ENCODE peak calls at places on chromosome 12, in six cellular contexts. D is cardiac fibroblast, R is fibroblast of the aortic adventitia, F is HL-60, X is fibroblast of villous mesenchyme, A is AG10803. E is an unnamed sample.

GRCh38 chr12:132807295-132808222 is 21.1 kb downstream of the GOLGA3 start:
- DNase-seq in X (no peak), A (no peak), F (no peak), R (no peak), D (no peak), E (no peak)

GRCh38 chr12:12467701-12468218 is 94.9 kb downstream of the DUSP16 start:
- DNase-seq in D (no peak), F (peak), A (no peak), X (no peak), R (no peak), E (peak)

GRCh38 chr12:7310070-7310469 is 6.2 kb downstream of the ACSM4 start:
- DNase-seq in A (no peak), D (no peak), F (no peak), R (no peak), X (no peak), E (no peak)

GRCh38 chr12:98645572-98646067 is 530 bp downstream of the APAF1 start:
- DNase-seq in R (peak), X (peak), D (peak), F (no peak), A (no peak), E (no peak)

GRCh38 chr12:2957816-2958431 is 1.3 kb upstream of the TEAD4 start:
- DNase-seq in X (peak), R (no peak), F (no peak), D (no peak), A (no peak), E (no peak)

GRCh38 chr12:8012910-8013309 is 19.6 kb upstream of the FOXJ2 start:
- DNase-seq in F (no peak), A (peak), X (no peak), D (no peak), R (no peak), E (no peak)

GRCh38 chr12:31355747-31356107 is 29.8 kb upstream of the SINHCAF start:
- DNase-seq in R (no peak), D (no peak), F (no peak), A (no peak), X (no peak), E (no peak)

GRCh38 chr12:851343-851742 is 98.2 kb downstream of the RAD52 start:
- DNase-seq in R (peak), D (peak), A (peak), X (peak), F (no peak), E (no peak)

GRCh38 chr12:28035483-28035882 is 63.0 kb upstream of the PTHLH start:
- DNase-seq in A (peak), D (peak), F (no peak), X (peak), R (peak), E (no peak)

GRCh38 chr12:92603741-92604432 is 98.9 kb upstream of the PLEKHG7 start:
- DNase-seq in F (no peak), R (peak), A (no peak), D (no peak), X (no peak), E (no peak)

GRCh38 chr12:66066071-66066928 is 64.2 kb downstream of the LLPH start:
- DNase-seq in F (no peak), X (peak), R (peak), A (peak), D (peak), E (peak)

GRCh38 chr12:28872654-28873268 is 276.3 kb upstream of the FAR2 start:
- DNase-seq in F (peak), D (peak), X (peak), R (peak), A (peak), E (peak)

GRCh38 chr12:33634544-33634943 is 194.9 kb upstream of the SYT10 start:
- DNase-seq in R (no peak), D (no peak), F (no peak), A (no peak), X (no peak), E (no peak)

GRCh38 chr12:109666068-109666467 is 47.6 kb upstream of the FAM222A start:
- DNase-seq in D (no peak), A (no peak), R (no peak), F (no peak), X (no peak), E (no peak)

GRCh38 chr12:45305904-45306303 is 90.0 kb downstream of the ANO6 start:
- DNase-seq in D (no peak), A (peak), X (peak), R (peak), F (no peak), E (no peak)

GRCh38 chr12:45303955-45304354 is 88.1 kb downstream of the ANO6 start:
- DNase-seq in A (peak), D (peak), R (no peak), X (no peak), F (no peak), E (no peak)

GRCh38 chr12:45309826-45310626 is 94.1 kb downstream of the ANO6 start:
- DNase-seq in F (no peak), D (peak), A (peak), X (no peak), R (peak), E (peak)

GRCh38 chr12:45302621-45303020 is 86.7 kb downstream of the ANO6 start:
- DNase-seq in R (peak), F (no peak), A (peak), X (no peak), D (no peak), E (no peak)

GRCh38 chr12:45304514-45305178 is 88.8 kb downstream of the ANO6 start:
- DNase-seq in A (no peak), D (peak), F (no peak), X (no peak), R (peak), E (no peak)
- H3K4me3 ChIP-seq in A (no peak), D (no peak), F (no peak), X (no peak), R (no peak), E (no peak)

GRCh38 chr12:17148706-17149105 is 542.7 kb upstream of the LMO3 start:
- DNase-seq in R (no peak), D (no peak), X (no peak), A (no peak), F (no peak), E (no peak)
- TF ChIP-seq CTCF in R (no peak), D (no peak), X (no peak), A (no peak), F (no peak), E (no peak)

DNA sequence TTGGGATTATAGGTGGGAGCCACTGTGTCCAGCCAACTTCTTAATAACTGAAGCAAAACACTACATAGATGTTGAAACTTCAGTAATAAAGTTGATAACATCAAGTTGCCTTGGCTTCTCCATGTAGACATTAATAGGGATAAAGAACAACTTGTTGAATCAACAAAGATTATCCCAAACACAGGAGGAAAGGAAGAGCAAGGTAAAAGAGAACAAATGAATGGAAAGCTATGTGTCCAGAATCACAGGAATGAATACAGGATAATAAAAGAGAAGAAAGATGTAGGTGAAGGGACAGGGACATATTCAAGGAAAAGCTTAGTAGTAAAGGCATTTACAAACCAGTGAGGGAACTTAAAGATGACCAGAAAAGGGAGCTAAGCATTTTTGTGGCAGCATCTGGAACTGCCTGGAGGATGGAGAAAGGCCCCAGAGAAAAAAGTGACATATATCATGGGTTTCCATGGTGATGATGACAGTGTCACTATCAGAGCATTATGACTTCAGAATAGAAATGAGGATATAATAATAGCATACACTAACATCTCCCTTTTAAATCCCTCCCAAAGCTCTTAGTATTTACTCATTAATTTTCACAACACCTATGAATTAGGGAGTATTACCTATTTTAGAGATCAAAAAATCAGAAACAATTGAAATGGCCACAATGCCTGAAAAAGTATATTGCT is 24.0 kb upstream of the MDM1 start:
- DNase-seq in X (no peak), F (no peak), R (no peak), D (no peak), A (peak), E (no peak)
- H3K4me3 ChIP-seq in X (no peak), F (no peak), R (no peak), D (no peak), A (no peak), E (no peak)

GRCh38 chr12:47164730-47165439 is 85.1 kb upstream of the AMIGO2 start:
- DNase-seq in A (peak), R (peak), X (no peak), D (peak), F (no peak), E (peak)
- TF ChIP-seq CTCF in A (peak), R (peak), X (no peak), D (peak), F (no peak), E (no peak)

DNA sequence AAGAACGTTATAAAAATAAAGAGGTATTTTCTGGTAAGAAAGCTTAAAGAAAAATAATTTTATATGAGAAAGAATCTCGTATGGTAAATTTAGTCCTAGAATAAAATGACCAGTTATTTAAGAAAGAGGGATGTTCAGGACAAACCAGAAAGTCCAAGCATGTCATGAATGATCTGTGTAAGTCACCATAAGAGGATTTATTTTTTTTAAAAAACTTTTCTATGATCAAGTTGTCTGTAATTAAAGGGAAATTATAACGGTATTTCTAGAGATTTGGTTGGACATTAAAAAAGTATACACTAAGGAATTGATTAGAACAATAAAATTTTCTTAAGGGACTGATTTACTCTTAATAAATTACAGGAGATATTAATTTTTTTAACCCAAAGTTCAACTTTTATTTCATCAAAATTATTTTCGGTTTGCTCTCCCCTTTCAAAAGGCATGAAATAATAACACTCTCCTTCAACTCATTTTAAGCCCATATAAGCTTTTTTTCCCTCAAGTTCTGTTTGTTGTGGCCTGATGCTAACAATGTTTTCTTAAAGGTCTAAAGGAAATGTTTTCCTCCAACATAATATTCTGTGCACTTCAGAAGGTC is 49.9 kb upstream of the CPSF6 start:
- DNase-seq in A (no peak), F (no peak), X (no peak), D (no peak), R (no peak), E (no peak)
- H3K4me3 ChIP-seq in A (no peak), F (no peak), X (no peak), D (no peak), R (no peak), E (no peak)

DNA sequence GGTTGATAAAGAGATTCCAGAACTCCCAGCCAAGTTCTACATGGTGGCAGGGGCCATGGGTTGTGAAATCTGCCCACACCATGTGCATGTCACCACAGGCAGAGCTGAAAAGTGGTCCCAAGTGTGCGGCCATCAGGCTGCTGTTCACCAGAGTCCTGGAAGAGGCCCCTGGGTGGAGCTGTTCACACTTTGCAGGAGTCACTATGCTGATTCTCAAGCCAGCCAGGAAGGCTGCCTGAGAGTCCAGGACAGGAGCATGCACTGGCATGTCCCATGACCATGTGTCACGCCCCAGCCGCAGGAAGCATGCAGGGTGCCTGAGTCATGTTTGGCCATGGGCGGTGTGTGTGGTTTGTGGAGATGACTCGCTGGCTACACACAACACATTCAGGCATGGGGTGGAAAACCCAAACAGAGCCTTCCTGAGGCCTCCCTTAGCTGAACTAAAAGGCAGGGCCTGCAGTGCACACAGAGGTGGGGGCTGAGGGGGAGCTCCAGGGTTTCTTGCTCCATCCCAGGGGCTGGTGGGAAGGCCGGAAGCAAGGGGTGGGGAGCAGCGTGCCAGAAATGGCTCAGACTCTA is 19.5 kb downstream of the ABCB9 start:
- DNase-seq in D (peak), X (peak), A (peak), R (peak), F (peak), E (peak)
- TF ChIP-seq CTCF in D (peak), X (peak), A (peak), R (peak), F (peak), E (peak)

GRCh38 chr12:55828357-55828756 is 1.0 kb downstream of the DNAJC14 start:
- DNase-seq in D (no peak), A (no peak), X (no peak), F (no peak), R (no peak), E (no peak)
- H3K4me3 ChIP-seq in D (peak), A (peak), X (peak), F (no peak), R (peak), E (peak)

DNA sequence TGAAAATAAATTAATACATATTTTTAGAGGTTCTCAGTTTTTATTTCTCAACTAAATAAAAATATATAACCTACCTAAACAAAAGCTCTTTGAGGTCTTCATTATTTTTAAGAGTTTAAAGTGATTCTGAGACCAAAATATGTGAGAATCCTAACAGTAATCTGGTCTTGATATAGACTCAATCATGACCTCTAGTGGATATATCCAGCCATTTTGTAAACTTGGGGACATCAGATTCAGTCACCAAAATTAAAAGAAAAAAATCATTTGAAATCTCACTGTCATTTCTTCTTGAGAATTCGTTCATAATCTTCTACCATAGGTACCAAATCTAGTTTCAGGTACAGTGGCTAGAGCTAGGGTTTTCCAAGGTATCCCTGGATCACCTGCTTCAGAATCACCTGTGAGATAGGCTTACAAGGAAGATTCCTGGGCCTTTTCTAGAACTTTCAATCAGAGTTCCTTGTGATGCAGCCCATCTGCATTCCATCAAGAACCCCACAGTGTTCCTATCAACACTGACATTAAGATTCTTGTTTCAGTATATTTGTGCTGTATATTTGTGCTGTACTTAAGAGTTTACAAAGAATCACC is 214.9 kb downstream of the ADAMTS20 start:
- DNase-seq in D (peak), R (peak), A (peak), X (peak), F (peak), E (peak)
- TF ChIP-seq CTCF in D (peak), R (peak), A (peak), X (peak), F (no peak), E (peak)

GRCh38 chr12:107635139-107635538 is 50.5 kb upstream of the PWP1 start:
- DNase-seq in A (no peak), R (peak), F (no peak), D (peak), X (no peak), E (no peak)
- H3K4me3 ChIP-seq in A (no peak), R (no peak), F (no peak), D (no peak), X (no peak), E (no peak)